ENCODE peak calls at places on chromosomes 1 and 21, in six cellular contexts. H is astrocyte, J is AG09319, B is brain microvascular endothelial cell, S is GM06990, E is cerebellar nuclear complex. Q is an unnamed sample.

GRCh38 chr1:227896710-227897655 is 50.7 kb downstream of the WNT9A start:
- DNase-seq in H (no peak), J (no peak), B (no peak), S (no peak), E (no peak), Q (no peak)

GRCh38 chr1:172964864-172965263 is 85.9 kb downstream of the TNFSF18 start:
- DNase-seq in H (no peak), J (no peak), B (no peak), S (no peak), E (no peak), Q (no peak)

GRCh38 chr1:20423169-20423795 is 62.7 kb downstream of the CAMK2N1 start:
- DNase-seq in H (no peak), J (no peak), B (no peak), S (no peak), E (no peak), Q (no peak)

GRCh38 chr1:94314222-94314858 is 77.0 kb upstream of the ARHGAP29 start:
- DNase-seq in H (no peak), J (no peak), B (no peak), S (no peak), E (no peak), Q (no peak)

GRCh38 chr1:32247452-32247851 is 430 bp downstream of the FAM167B start:
- DNase-seq in H (no peak), J (no peak), B (no peak), S (no peak), E (no peak), Q (no peak)

GRCh38 chr21:44773291-44773932 is 28.2 kb downstream of the UBE2G2 start:
- DNase-seq in H (no peak), J (no peak), B (no peak), S (no peak), E (no peak), Q (no peak)

GRCh38 chr1:36165145-36165544 is 9.2 kb downstream of the MAP7D1 start:
- DNase-seq in H (no peak), J (no peak), B (no peak), S (no peak), E (no peak), Q (no peak)

GRCh38 chr1:151711044-151711800 is 5.4 kb downstream of the CELF3 start:
- DNase-seq in H (no peak), J (no peak), B (no peak), S (no peak), E (no peak), Q (no peak)

GRCh38 chr1:33985656-33986055 is 121.8 kb downstream of the HMGB4 start:
- DNase-seq in H (peak), J (peak), B (no peak), S (no peak), E (no peak), Q (no peak)

GRCh38 chr1:50348449-50349241 is 74.6 kb downstream of the DMRTA2 start:
- DNase-seq in H (peak), J (peak), B (peak), S (peak), E (no peak), Q (peak)

GRCh38 chr1:165631403-165632151 is 543 bp downstream of the MGST3 start:
- DNase-seq in H (peak), J (peak), B (peak), S (peak), E (no peak), Q (peak)

GRCh38 chr1:18951818-18952391 is 4.6 kb downstream of the IFFO2 start:
- DNase-seq in H (no peak), J (no peak), B (peak), S (peak), E (no peak), Q (no peak)

GRCh38 chr21:45899317-45900033 is 82.1 kb upstream of the COL6A1 start:
- DNase-seq in H (no peak), J (no peak), B (no peak), S (no peak), E (no peak), Q (no peak)

Q was measured in iris pigment epithelial cell.